ENCODE peak calls at places on chromosome 1, in six cellular contexts. Y is amniotic epithelial cell, O is GM10248, C is left lung, I is astrocyte of the spinal cord, Q is MCF 10A. B is an unnamed sample.

GRCh38 chr1:84996846-84997666 is at the start of gene MCOLN2:
- DNase-seq in Q (peak), C (peak), O (peak), Y (no peak), I (no peak), B (peak)

GRCh38 chr1:204463125-204464060 is 31.2 kb downstream of the PIK3C2B start:
- DNase-seq in C (no peak), I (no peak), Q (no peak), Y (no peak), O (no peak), B (no peak)

GRCh38 chr1:34478460-34479076 is 276.3 kb upstream of the GJB5 start:
- DNase-seq in Y (no peak), O (no peak), I (no peak), Q (no peak), C (no peak), B (no peak)

GRCh38 chr1:151612506-151613274 is 840 bp downstream of the SNX27 start:
- DNase-seq in Y (peak), Q (no peak), I (no peak), O (peak), C (peak), B (no peak)

GRCh38 chr1:42777860-42778259 is 6.9 kb upstream of the TMEM269 start:
- DNase-seq in Q (peak), Y (peak), C (no peak), O (peak), I (peak), B (peak)

GRCh38 chr1:167617100-167617949 is 12.7 kb upstream of the RCSD1 start:
- DNase-seq in C (no peak), Y (peak), O (no peak), Q (no peak), I (peak), B (peak)

GRCh38 chr1:45340816-45341215 is 576 bp upstream of the MUTYH start:
- DNase-seq in Q (peak), C (no peak), Y (no peak), O (no peak), I (no peak), B (no peak)

GRCh38 chr1:76158126-76158525 is 83.6 kb downstream of the ST6GALNAC3 start:
- DNase-seq in C (no peak), Y (peak), O (no peak), I (no peak), Q (no peak), B (no peak)

GRCh38 chr1:187947359-187947758 is 1118.6 kb downstream of the PLA2G4A start:
- DNase-seq in O (no peak), I (no peak), Q (no peak), C (no peak), Y (no peak), B (no peak)

GRCh38 chr1:25712299-25712970 is 87.6 kb upstream of the SELENON start:
- DNase-seq in Q (no peak), C (no peak), O (no peak), I (no peak), Y (no peak), B (no peak)

GRCh38 chr1:116448785-116449385 is 75.8 kb downstream of the ATP1A1 start:
- DNase-seq in Y (peak), Q (peak), C (no peak), O (no peak), I (peak), B (no peak)

GRCh38 chr1:66048011-66048410 is 255.3 kb downstream of the PDE4B start:
- DNase-seq in I (no peak), O (no peak), C (no peak), Y (no peak), Q (no peak), B (no peak)

GRCh38 chr1:66443793-66444192 is 90.2 kb upstream of the SGIP1 start:
- DNase-seq in I (no peak), C (no peak), Q (no peak), O (no peak), Y (peak), B (no peak)

GRCh38 chr1:157156058-157156541 is 17.9 kb upstream of the ETV3 start:
- DNase-seq in Y (peak), Q (peak), O (peak), C (peak), I (peak), B (peak)

GRCh38 chr1:184664042-184664659 is 90.5 kb downstream of the EDEM3 start:
- DNase-seq in O (peak), Y (peak), Q (peak), C (peak), I (peak), B (peak)

GRCh38 chr1:244365821-244366220 is 85.9 kb downstream of the ADSS2 start:
- DNase-seq in Y (no peak), O (no peak), Q (no peak), C (no peak), I (no peak), B (no peak)

GRCh38 chr1:111223126-111223443 is 4.4 kb upstream of the CHI3L2 start:
- DNase-seq in Y (no peak), O (no peak), I (no peak), Q (no peak), C (no peak), B (no peak)

GRCh38 chr1:176903474-176903873 is 261.0 kb downstream of the ASTN1 start:
- DNase-seq in I (peak), Q (no peak), C (no peak), O (no peak), Y (peak), B (peak)

GRCh38 chr1:153354515-153355193 is 3.0 kb upstream of the S100A9 start:
- DNase-seq in C (no peak), Y (no peak), I (no peak), Q (no peak), O (peak), B (no peak)

GRCh38 chr1:46526689-46527291 is 24.7 kb downstream of the KNCN start:
- DNase-seq in O (no peak), I (no peak), Y (no peak), C (no peak), Q (peak), B (no peak)

B was measured in epithelial cell of esophagus.